ENCODE peak calls at places on chromosomes 3 and 15, in nine cellular contexts. G is mesothelial cell of epicardium, S is cardiac fibroblast, M is neural crest cell, H is Caco-2, I is OCI-LY7, T is suprapubic skin, B is activated B cell treated with CpG ODN at 0.5 μM for 24 hours, L is GM12864. W is an unnamed sample.

GRCh38 chr15:36882487-36883108 is 217.8 kb downstream of the MEIS2 start:
- DNase-seq in G (no peak), S (peak), M (no peak), H (no peak), I (no peak), T (no peak), B (no peak), L (no peak), W (no peak)

GRCh38 chr15:30940359-30940758 is 36.6 kb downstream of the FAN1 start:
- DNase-seq in G (no peak), S (no peak), M (no peak), H (no peak), I (no peak), T (no peak), B (no peak), L (no peak), W (no peak)

GRCh38 chr15:28913171-28913765 is 27.5 kb downstream of the APBA2 start:
- DNase-seq in G (no peak), S (no peak), M (no peak), H (no peak), I (no peak), T (peak), B (no peak), L (no peak), W (no peak)

GRCh38 chr3:146921693-146922092 is 316.5 kb upstream of the PLSCR5 start:
- DNase-seq in G (no peak), S (no peak), M (no peak), H (no peak), I (no peak), T (no peak), B (no peak), L (no peak), W (no peak)

GRCh38 chr3:76245622-76246021 is 460.3 kb upstream of the ZNF717 start:
- DNase-seq in G (no peak), S (no peak), M (no peak), H (no peak), I (no peak), T (no peak), B (no peak), L (no peak), W (no peak)

GRCh38 chr3:106640353-106640752 is 736.9 kb upstream of the CCDC54 start:
- DNase-seq in G (no peak), S (no peak), M (no peak), H (no peak), I (no peak), T (no peak), B (no peak), L (no peak), W (no peak)

GRCh38 chr3:71543371-71544016 is 40.0 kb downstream of the FOXP1 start:
- DNase-seq in G (no peak), S (no peak), M (no peak), H (no peak), I (peak), T (no peak), B (no peak), L (no peak), W (no peak)

GRCh38 chr3:58577269-58577821 is at the start of gene FAM107A:
- DNase-seq in G (no peak), S (peak), M (no peak), H (no peak), I (no peak), T (peak), B (no peak), L (no peak), W (no peak)

GRCh38 chr3:31738423-31738822 is 205.7 kb downstream of the STT3B start:
- DNase-seq in G (no peak), S (no peak), M (no peak), H (no peak), I (no peak), T (no peak), B (no peak), L (no peak), W (no peak)

GRCh38 chr15:29126208-29126536 is 143.4 kb downstream of the NSMCE3 start:
- DNase-seq in G (no peak), S (no peak), M (no peak), H (no peak), I (no peak), T (no peak), B (no peak), L (no peak), W (no peak)

GRCh38 chr3:177640319-177640997 is 443.2 kb upstream of the TBL1XR1 start:
- DNase-seq in G (no peak), S (peak), M (no peak), H (peak), I (peak), T (no peak), B (no peak), L (no peak), W (no peak)

GRCh38 chr3:186406669-186407635 is 44.9 kb upstream of the DGKG start:
- DNase-seq in G (no peak), S (no peak), M (no peak), H (no peak), I (no peak), T (no peak), B (no peak), L (no peak), W (no peak)

GRCh38 chr15:57994468-57995154 is 70.9 kb downstream of the ALDH1A2 start:
- DNase-seq in G (no peak), S (no peak), M (no peak), H (no peak), I (no peak), T (no peak), B (no peak), L (no peak), W (no peak)

GRCh38 chr15:71049706-71050422 is 65.4 kb upstream of the THSD4 start:
- DNase-seq in G (no peak), S (peak), M (no peak), H (no peak), I (no peak), T (no peak), B (no peak), L (no peak), W (no peak)

GRCh38 chr3:187745201-187746058 is at the start of gene BCL6:
- DNase-seq in G (peak), S (peak), M (peak), H (peak), I (peak), T (peak), B (peak), L (peak), W (peak)

GRCh38 chr3:7546219-7546618 is 685.3 kb downstream of the GRM7 start:
- DNase-seq in G (no peak), S (peak), M (no peak), H (no peak), I (no peak), T (no peak), B (no peak), L (no peak), W (no peak)
- TF ChIP-seq CTCF in G (no peak), S (peak), M (no peak), H (no peak), I (no peak), T (no peak), B (no peak), L (no peak), W (no peak)

DNA sequence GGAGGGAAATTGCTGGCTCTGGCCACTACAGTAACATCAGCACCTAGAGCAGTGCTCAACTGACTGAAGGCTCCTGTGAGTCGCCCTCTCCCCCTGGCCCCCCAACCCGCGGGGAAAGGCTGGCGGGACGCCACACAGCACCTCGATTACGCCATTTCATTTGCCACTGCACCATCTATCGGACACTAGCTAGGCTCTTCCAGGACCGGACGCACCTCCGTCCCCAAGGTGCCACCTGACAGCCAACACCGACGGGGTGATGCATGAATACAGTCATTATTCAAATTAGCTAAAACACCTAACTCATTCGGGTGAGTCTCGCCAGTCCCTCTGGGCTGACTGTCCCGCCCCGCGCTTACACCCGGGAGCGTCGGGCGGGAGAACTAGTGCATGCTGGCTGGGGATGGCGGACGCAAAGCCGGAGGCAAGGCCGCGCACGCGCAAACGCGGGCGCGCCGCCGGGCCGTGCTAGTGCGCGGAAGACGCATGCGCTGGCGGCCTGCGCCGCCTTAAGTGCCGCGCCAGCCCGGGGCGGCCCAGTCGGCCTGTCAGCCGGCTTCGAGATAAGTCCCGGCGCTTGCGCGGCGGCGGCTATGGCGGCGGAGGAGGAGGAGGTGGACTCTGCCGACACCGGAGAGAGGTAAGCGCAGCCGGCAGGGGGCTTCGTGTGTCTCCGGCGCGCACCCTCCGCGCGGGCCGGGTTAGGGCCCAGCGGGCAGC is at the start of gene ABHD5:
- DNase-seq in G (peak), S (peak), M (peak), H (peak), I (peak), T (peak), B (peak), L (peak), W (peak)
- TF ChIP-seq CTCF in G (peak), S (peak), M (peak), H (peak), I (no peak), T (peak), B (no peak), L (peak), W (peak)

GRCh38 chr3:169664034-169664820 is 715 bp upstream of the MECOM start:
- DNase-seq in G (no peak), S (no peak), M (no peak), H (no peak), I (no peak), T (no peak), B (no peak), L (no peak), W (no peak)

GRCh38 chr3:169661567-169662214 is 1.8 kb downstream of the MECOM start:
- DNase-seq in G (no peak), S (peak), M (no peak), H (peak), I (peak), T (no peak), B (no peak), L (no peak), W (peak)

GRCh38 chr3:169659858-169660614 is 3.5 kb downstream of the MECOM start:
- DNase-seq in G (no peak), S (no peak), M (no peak), H (no peak), I (no peak), T (no peak), B (peak), L (no peak), W (no peak)

GRCh38 chr3:169660709-169661566 is 2.6 kb downstream of the MECOM start:
- DNase-seq in G (no peak), S (peak), M (no peak), H (no peak), I (no peak), T (no peak), B (peak), L (no peak), W (no peak)

DNA sequence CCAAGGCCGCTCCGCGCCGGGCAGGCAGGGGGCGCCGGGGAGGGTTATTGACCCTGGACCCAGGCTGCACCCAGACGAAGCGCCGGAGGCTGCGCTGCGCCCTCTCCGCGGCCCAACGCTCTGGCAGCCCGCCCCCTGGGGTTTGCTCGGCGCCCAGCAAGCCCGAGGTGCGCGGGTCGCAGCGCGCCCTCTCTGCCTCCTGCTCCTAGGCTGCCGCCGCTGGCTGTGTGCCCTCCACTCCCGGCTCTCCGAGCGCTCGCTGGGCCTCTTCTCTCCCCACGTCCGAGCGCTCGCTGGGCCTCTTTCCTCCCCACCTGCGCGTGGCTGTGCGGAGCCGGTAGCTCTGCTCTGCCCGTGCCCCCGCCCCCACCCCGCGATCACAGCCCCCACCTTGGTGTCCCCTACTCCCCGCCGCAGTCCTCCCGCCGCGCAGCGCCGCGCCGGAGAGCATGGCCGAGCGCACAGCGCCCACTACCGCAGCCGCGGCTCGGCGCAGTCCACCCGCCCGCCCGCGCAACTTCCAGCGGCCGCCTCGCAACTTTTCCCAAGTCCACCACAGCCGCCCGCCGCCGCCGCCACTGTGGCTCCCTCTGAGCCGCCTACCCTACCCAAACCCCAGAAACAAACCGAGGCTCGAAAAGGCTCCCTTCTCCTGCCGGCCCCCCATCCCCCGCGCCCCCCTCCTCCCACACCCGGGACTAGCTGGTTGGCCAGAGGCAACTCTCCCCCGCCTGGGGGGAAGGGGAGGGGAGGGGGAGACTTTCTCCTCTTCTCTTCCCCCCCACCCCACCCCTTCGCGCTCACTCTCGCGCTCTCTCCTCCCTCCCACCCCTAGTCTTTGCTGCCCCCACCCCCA is 1.1 kb downstream of the MECOM start:
- DNase-seq in G (peak), S (peak), M (peak), H (peak), I (peak), T (no peak), B (peak), L (no peak), W (peak)
- TF ChIP-seq CTCF in G (peak), S (peak), M (peak), H (peak), I (peak), T (no peak), B (no peak), L (peak), W (no peak)

DNA sequence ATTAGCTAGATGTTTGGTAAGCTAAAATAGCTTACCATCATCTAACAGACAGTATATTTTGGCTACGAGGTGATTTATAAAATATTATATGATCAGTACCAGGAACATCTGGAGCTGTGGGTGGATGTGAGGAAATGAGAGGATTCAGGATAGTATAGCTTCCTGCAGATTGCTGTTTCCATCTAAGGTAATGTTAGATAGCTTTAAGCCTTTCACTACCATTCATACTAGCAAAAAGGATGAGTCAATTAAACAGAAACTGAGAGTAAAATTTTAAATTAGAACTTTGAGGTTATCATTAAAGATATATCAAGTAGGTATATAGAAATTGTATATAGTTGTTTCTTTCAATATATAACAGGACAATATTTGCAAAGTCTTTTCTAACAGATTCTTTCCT is 8.0 kb downstream of the ZBTB20 start:
- DNase-seq in G (no peak), S (no peak), M (no peak), H (no peak), I (no peak), T (no peak), B (no peak), L (no peak), W (no peak)
- TF ChIP-seq CTCF in G (no peak), S (no peak), M (no peak), H (no peak), I (no peak), T (no peak), B (no peak), L (no peak), W (no peak)

GRCh38 chr3:126661965-126662364 is 7.0 kb upstream of the TXNRD3 start:
- DNase-seq in G (no peak), S (no peak), M (no peak), H (no peak), I (no peak), T (no peak), B (no peak), L (no peak), W (no peak)

GRCh38 chr3:126658584-126658983 is 3.7 kb upstream of the TXNRD3 start:
- DNase-seq in G (no peak), S (no peak), M (no peak), H (no peak), I (no peak), T (no peak), B (no peak), L (no peak), W (no peak)

GRCh38 chr3:126657901-126658300 is 3.0 kb upstream of the TXNRD3 start:
- DNase-seq in G (no peak), S (no peak), M (no peak), H (no peak), I (no peak), T (no peak), B (no peak), L (no peak), W (no peak)

GRCh38 chr3:126661532-126661931 is 6.6 kb upstream of the TXNRD3 start:
- DNase-seq in G (no peak), S (no peak), M (no peak), H (no peak), I (no peak), T (no peak), B (no peak), L (no peak), W (no peak)

GRCh38 chr3:126659915-126660886 is 5.3 kb upstream of the TXNRD3 start:
- DNase-seq in G (no peak), S (peak), M (no peak), H (no peak), I (no peak), T (no peak), B (no peak), L (no peak), W (no peak)
- TF ChIP-seq CTCF in G (no peak), S (peak), M (peak), H (no peak), I (peak), T (no peak), B (no peak), L (peak), W (no peak)

GRCh38 chr3:99885085-99885484 is 67.4 kb downstream of the CMSS1 start:
- DNase-seq in G (no peak), S (no peak), M (no peak), H (no peak), I (no peak), T (no peak), B (no peak), L (no peak), W (no peak)
- TF ChIP-seq CTCF in G (no peak), S (no peak), M (no peak), H (no peak), I (no peak), T (no peak), B (no peak), L (no peak), W (no peak)